ENCODE peak calls at places on chromosome 17, in ten cellular contexts. D is heart right ventricle, I is AG04449, Y is ovary, W is tibial nerve, C is fibroblast of lung, F is progenitor cell of endocrine pancreas, S is left ventricle myocardium inferior, B is body of pancreas, T is cardiac muscle cell. M is an unnamed sample.

GRCh38 chr17:33266116-33266515 is 27.0 kb downstream of the ASIC2 start:
- DNase-seq in C (no peak), S (no peak), T (no peak), Y (no peak), I (peak), D (no peak), F (no peak), B (no peak), W (no peak), M (no peak)

GRCh38 chr17:19948100-19948943 is 29.3 kb downstream of the AKAP10 start:
- DNase-seq in C (no peak), Y (no peak), I (no peak), T (no peak), B (no peak), F (no peak), W (no peak), D (no peak), S (no peak), M (no peak)

GRCh38 chr17:47270946-47271705 is 17.5 kb downstream of the ITGB3 start:
- DNase-seq in W (no peak), D (no peak), F (no peak), Y (no peak), S (no peak), B (no peak), C (no peak), T (no peak), I (no peak), M (no peak)

GRCh38 chr17:59154335-59154720 is 658 bp downstream of the SKA2 start:
- DNase-seq in W (peak), I (no peak), C (peak), Y (peak), D (peak), T (peak), S (no peak), F (peak), B (peak), M (peak)

GRCh38 chr17:20154601-20155000 is 145.4 kb downstream of the SPECC1 start:
- DNase-seq in C (no peak), D (no peak), W (no peak), S (no peak), B (no peak), Y (no peak), T (no peak), F (no peak), I (no peak), M (peak)

GRCh38 chr17:68783861-68784260 is 171.3 kb downstream of the ABCA8 start:
- DNase-seq in F (no peak), C (no peak), B (no peak), S (no peak), W (no peak), D (no peak), I (no peak), T (no peak), Y (no peak), M (no peak)

GRCh38 chr17:12789075-12789975 is at the start of gene ARHGAP44:
- DNase-seq in F (peak), W (peak), B (peak), S (peak), T (peak), Y (peak), D (peak), C (peak), I (no peak), M (peak)

GRCh38 chr17:4512156-4513112 is 13.8 kb downstream of the SPNS2 start:
- DNase-seq in Y (no peak), T (no peak), D (no peak), F (no peak), S (no peak), B (no peak), C (no peak), I (no peak), W (no peak), M (no peak)

GRCh38 chr17:40097931-40098845 is 2.2 kb downstream of the NR1D1 start:
- DNase-seq in S (peak), F (no peak), D (peak), W (peak), B (peak), C (peak), I (no peak), Y (peak), T (peak), M (peak)

GRCh38 chr17:40450175-40450574 is 6.9 kb downstream of the IGFBP4 start:
- DNase-seq in B (peak), C (peak), T (no peak), S (no peak), F (no peak), Y (no peak), I (no peak), D (no peak), W (peak), M (peak)

GRCh38 chr17:46072998-46073397 is 73.9 kb downstream of the STH start:
- DNase-seq in W (no peak), I (peak), C (peak), T (peak), F (no peak), B (no peak), Y (no peak), D (no peak), S (no peak), M (no peak)

GRCh38 chr17:72976971-72977767 is 115.3 kb downstream of the SLC39A11 start:
- DNase-seq in D (peak), S (peak), Y (peak), W (peak), T (peak), B (peak), I (peak), F (no peak), C (peak), M (peak)

GRCh38 chr17:17806611-17807010 is 30.2 kb downstream of the SREBF1 start:
- DNase-seq in F (no peak), Y (no peak), I (no peak), B (no peak), S (no peak), T (no peak), C (no peak), D (no peak), W (no peak), M (no peak)

GRCh38 chr17:77366558-77367245 is 225.9 kb downstream of the SEC14L1 start:
- DNase-seq in S (no peak), C (peak), Y (peak), W (no peak), D (peak), I (no peak), F (no peak), T (peak), B (no peak), M (peak)

GRCh38 chr17:2903193-2903974 is 107.1 kb downstream of the RAP1GAP2 start:
- DNase-seq in B (peak), I (no peak), S (no peak), W (no peak), F (no peak), T (no peak), C (no peak), D (no peak), Y (no peak), M (no peak)

GRCh38 chr17:68198931-68199836 is 48.7 kb upstream of the AMZ2 start:
- DNase-seq in I (no peak), D (no peak), B (no peak), W (no peak), F (no peak), T (no peak), C (peak), Y (no peak), S (no peak), M (no peak)

GRCh38 chr17:73043686-73044581 is 48.6 kb downstream of the SLC39A11 start:
- DNase-seq in D (no peak), T (peak), F (no peak), I (peak), C (peak), S (no peak), Y (no peak), B (no peak), W (no peak), M (peak)

GRCh38 chr17:76076765-76077581 is 2.0 kb upstream of the ZACN start:
- DNase-seq in F (no peak), W (no peak), D (no peak), B (no peak), S (no peak), C (no peak), T (no peak), I (no peak), Y (no peak), M (no peak)

GRCh38 chr17:59601130-59601529 is 18.6 kb upstream of the CLTC start:
- DNase-seq in T (no peak), C (no peak), I (no peak), D (no peak), Y (no peak), W (no peak), F (no peak), B (no peak), S (no peak), M (no peak)

GRCh38 chr17:76684756-76685155 is 26.0 kb downstream of the MXRA7 start:
- DNase-seq in B (no peak), T (no peak), Y (peak), F (no peak), I (no peak), D (no peak), C (no peak), S (no peak), W (no peak), M (no peak)

GRCh38 chr17:44105483-44105882 is 18.0 kb downstream of the HDAC5 start:
- DNase-seq in C (no peak), B (no peak), I (no peak), Y (peak), F (no peak), T (no peak), S (no peak), D (no peak), W (no peak), M (no peak)

GRCh38 chr17:1110524-1110843 is 69.3 kb downstream of the ABR start:
- DNase-seq in Y (no peak), B (no peak), I (no peak), S (no peak), W (no peak), T (no peak), F (no peak), C (no peak), D (no peak), M (no peak)

GRCh38 chr17:82876149-82876548 is 36.3 kb upstream of the ZNF750 start:
- DNase-seq in F (no peak), T (peak), B (no peak), D (no peak), S (no peak), I (no peak), W (no peak), Y (no peak), C (peak), M (peak)

GRCh38 chr17:44133918-44134476 is 7.7 kb upstream of the HROB start:
- DNase-seq in C (no peak), T (no peak), S (no peak), B (no peak), F (no peak), D (no peak), Y (no peak), I (no peak), W (no peak), M (no peak)

GRCh38 chr17:74296548-74296936 is 22.5 kb downstream of the DNAI2 start:
- DNase-seq in C (peak), F (peak), Y (peak), I (no peak), W (peak), S (peak), T (peak), D (peak), B (peak), M (peak)

GRCh38 chr17:37821025-37821713 is 76.3 kb upstream of the HNF1B start:
- DNase-seq in F (no peak), D (no peak), T (peak), B (no peak), Y (no peak), C (no peak), S (no peak), W (no peak), I (no peak), M (peak)

DNA sequence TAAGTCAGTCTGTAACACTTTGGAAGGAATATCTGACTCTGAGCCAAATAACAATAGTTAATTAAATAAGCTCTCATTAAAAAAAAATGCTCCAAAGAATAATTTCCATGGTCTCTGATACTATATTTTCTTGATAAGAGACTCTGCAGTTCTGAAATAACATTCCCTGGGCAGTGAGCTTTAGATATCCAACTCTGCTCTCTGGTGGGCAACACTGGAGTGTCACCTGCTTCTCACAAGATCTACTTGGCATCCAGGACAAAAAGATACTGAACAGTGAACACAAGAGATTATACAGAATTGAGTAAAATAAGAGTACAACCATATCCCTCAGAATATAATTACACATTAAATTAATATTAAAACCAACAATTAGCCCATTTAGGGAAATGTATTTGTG is 13.7 kb downstream of the BLMH start:
- DNase-seq in S (peak), W (peak), D (peak), B (peak), Y (no peak), F (no peak), T (peak), I (no peak), C (peak), M (peak)
- TF ChIP-seq CTCF in S (peak), W (no peak), D (peak), B (peak), Y (no peak), F (peak), T (peak), I (peak), C (peak), M (no peak)

GRCh38 chr17:39095309-39095686 is 56.1 kb downstream of the PLXDC1 start:
- DNase-seq in C (no peak), S (no peak), T (peak), W (peak), F (no peak), Y (no peak), B (no peak), D (peak), I (no peak), M (no peak)
- TF ChIP-seq CTCF in C (no peak), S (no peak), T (no peak), W (no peak), F (no peak), Y (no peak), B (no peak), D (no peak), I (no peak), M (no peak)

GRCh38 chr17:35766903-35767510 is 6.3 kb downstream of the C17orf50 start:
- DNase-seq in B (peak), F (no peak), T (peak), W (peak), I (no peak), C (peak), Y (no peak), S (no peak), D (peak), M (peak)
- TF ChIP-seq CTCF in B (peak), F (peak), T (peak), W (peak), I (peak), C (peak), Y (no peak), S (peak), D (peak), M (peak)

DNA sequence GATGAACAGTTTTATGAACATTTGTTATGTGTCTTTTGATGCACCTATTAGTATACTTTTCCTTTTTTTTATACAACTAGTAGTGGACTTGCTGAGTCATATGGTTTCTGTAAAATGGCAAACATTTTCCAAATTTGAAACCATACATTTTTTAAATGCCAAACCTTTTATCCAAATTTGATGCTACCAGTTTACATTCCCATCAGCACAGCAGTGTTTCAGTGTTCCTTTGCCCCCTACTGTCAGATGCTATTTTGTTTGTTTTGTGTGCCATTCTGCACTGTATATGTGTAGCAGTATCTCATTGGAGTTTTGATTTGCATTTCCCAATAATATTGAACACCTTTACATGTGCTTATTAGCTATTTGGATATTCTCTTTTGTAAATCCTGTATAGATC is 219.4 kb downstream of the TANC2 start:
- DNase-seq in T (no peak), I (no peak), B (no peak), D (no peak), F (no peak), S (no peak), Y (no peak), W (no peak), C (no peak), M (no peak)
- TF ChIP-seq CTCF in T (no peak), I (peak), B (no peak), D (no peak), F (no peak), S (no peak), Y (no peak), W (no peak), C (no peak), M (no peak)

GRCh38 chr17:56230660-56231059 is 77.4 kb downstream of the ANKFN1 start:
- DNase-seq in T (peak), B (no peak), F (no peak), Y (no peak), C (peak), W (peak), I (no peak), S (no peak), D (no peak), M (no peak)

GRCh38 chr17:56231693-56232092 is 78.4 kb downstream of the ANKFN1 start:
- DNase-seq in W (no peak), I (no peak), S (no peak), Y (no peak), B (no peak), F (no peak), D (no peak), C (no peak), T (no peak), M (no peak)
- TF ChIP-seq CTCF in W (no peak), I (no peak), S (no peak), Y (no peak), B (no peak), F (no peak), D (no peak), C (peak), T (no peak), M (no peak)

GRCh38 chr17:80539022-80539421 is 5.6 kb upstream of the RPTOR start:
- DNase-seq in W (no peak), F (no peak), B (no peak), S (no peak), I (no peak), D (no peak), Y (no peak), C (no peak), T (no peak), M (no peak)

GRCh38 chr17:80546267-80546666 is 1.6 kb downstream of the RPTOR start:
- DNase-seq in B (no peak), D (no peak), T (no peak), W (no peak), I (no peak), C (no peak), Y (no peak), F (no peak), S (no peak), M (no peak)

GRCh38 chr17:80545499-80545826 is 825 bp downstream of the RPTOR start:
- DNase-seq in T (peak), Y (no peak), F (no peak), B (no peak), I (no peak), D (no peak), W (no peak), C (peak), S (no peak), M (no peak)

GRCh38 chr17:80544655-80545498 is at the start of gene RPTOR:
- DNase-seq in W (peak), B (peak), D (peak), C (peak), F (peak), Y (peak), I (peak), S (peak), T (peak), M (peak)
- TF ChIP-seq CTCF in W (no peak), B (no peak), D (no peak), C (no peak), F (no peak), Y (no peak), I (no peak), S (no peak), T (no peak), M (no peak)

M was measured in bronchial epithelial cell.